ENCODE peak calls at places on chromosomes 6 and 20, in seven cellular contexts. One of them, this sample, is unnamed.

GRCh38 chr6:53982361-53983050 is 128.7 kb upstream of the MLIP start:
- DNase-seq in left lung: no peak
- DNase-seq in mammary epithelial cell: peak; percentile 82
- DNase-seq in brain microvascular endothelial cell: no peak
- DNase-seq in tibial nerve: no peak
- DNase-seq in GM23338: no peak
- DNase-seq in effector memory CD4-positive, alpha-beta T cell: no peak
- DNase-seq in this sample: no peak

GRCh38 chr6:154638369-154638768 is 94.8 kb upstream of the SCAF8 start:
- DNase-seq in effector memory CD4-positive, alpha-beta T cell: no peak
- DNase-seq in mammary epithelial cell: peak; percentile 17
- DNase-seq in tibial nerve: no peak
- DNase-seq in left lung: no peak
- DNase-seq in brain microvascular endothelial cell: peak; percentile 41
- DNase-seq in GM23338: no peak
- DNase-seq in this sample: no peak

GRCh38 chr6:46792635-46793034 is 554 bp upstream of the MEP1A start:
- DNase-seq in tibial nerve: no peak
- DNase-seq in left lung: no peak
- DNase-seq in brain microvascular endothelial cell: no peak
- DNase-seq in effector memory CD4-positive, alpha-beta T cell: no peak
- DNase-seq in mammary epithelial cell: no peak
- DNase-seq in GM23338: no peak
- DNase-seq in this sample: no peak

GRCh38 chr20:18091624-18092023 is 33.9 kb upstream of the OVOL2 start:
- DNase-seq in mammary epithelial cell: no peak
- DNase-seq in left lung: no peak
- DNase-seq in effector memory CD4-positive, alpha-beta T cell: no peak
- DNase-seq in GM23338: no peak
- DNase-seq in tibial nerve: no peak
- DNase-seq in brain microvascular endothelial cell: no peak
- DNase-seq in this sample: no peak

GRCh38 chr6:148027201-148027600 is 315.4 kb upstream of the SASH1 start:
- DNase-seq in left lung: no peak
- DNase-seq in mammary epithelial cell: no peak
- DNase-seq in tibial nerve: no peak
- DNase-seq in GM23338: no peak
- DNase-seq in brain microvascular endothelial cell: no peak
- DNase-seq in effector memory CD4-positive, alpha-beta T cell: no peak
- DNase-seq in this sample: no peak

GRCh38 chr6:144447487-144447886 is 162.4 kb downstream of the UTRN start:
- DNase-seq in GM23338: no peak
- DNase-seq in left lung: no peak
- DNase-seq in tibial nerve: no peak
- DNase-seq in effector memory CD4-positive, alpha-beta T cell: no peak
- DNase-seq in mammary epithelial cell: peak; percentile 43
- DNase-seq in brain microvascular endothelial cell: peak; percentile 42
- DNase-seq in this sample: no peak

GRCh38 chr6:145214570-145214969 is 520.8 kb downstream of the EPM2A start:
- DNase-seq in mammary epithelial cell: peak; percentile 10
- DNase-seq in effector memory CD4-positive, alpha-beta T cell: no peak
- DNase-seq in GM23338: peak; percentile 57
- DNase-seq in left lung: no peak
- DNase-seq in tibial nerve: no peak
- DNase-seq in brain microvascular endothelial cell: peak; percentile 8
- DNase-seq in this sample: no peak

GRCh38 chr6:134077301-134077700 is 24.9 kb upstream of the SLC2A12 start:
- DNase-seq in mammary epithelial cell: no peak
- DNase-seq in tibial nerve: no peak
- DNase-seq in GM23338: no peak
- DNase-seq in effector memory CD4-positive, alpha-beta T cell: no peak
- DNase-seq in brain microvascular endothelial cell: peak; percentile 30
- DNase-seq in left lung: no peak
- DNase-seq in this sample: no peak

GRCh38 chr6:155765275-155766194 is 309.9 kb upstream of the NOX3 start:
- DNase-seq in brain microvascular endothelial cell: peak; percentile 62
- DNase-seq in tibial nerve: no peak
- DNase-seq in left lung: no peak
- DNase-seq in mammary epithelial cell: peak; percentile 19
- DNase-seq in GM23338: no peak
- DNase-seq in effector memory CD4-positive, alpha-beta T cell: no peak
- DNase-seq in this sample: no peak

GRCh38 chr20:48824830-48825550 is 2.8 kb downstream of the PREX1 start:
- DNase-seq in GM23338: no peak
- DNase-seq in left lung: no peak
- DNase-seq in effector memory CD4-positive, alpha-beta T cell: no peak
- DNase-seq in tibial nerve: no peak
- DNase-seq in brain microvascular endothelial cell: no peak
- DNase-seq in mammary epithelial cell: no peak
- DNase-seq in this sample: no peak

GRCh38 chr6:87391334-87391733 is 16.4 kb upstream of the CFAP206 start:
- DNase-seq in effector memory CD4-positive, alpha-beta T cell: no peak
- DNase-seq in tibial nerve: no peak
- DNase-seq in mammary epithelial cell: peak; percentile 34
- DNase-seq in left lung: no peak
- DNase-seq in GM23338: peak; percentile 81
- DNase-seq in brain microvascular endothelial cell: peak; percentile 19
- DNase-seq in this sample: no peak

GRCh38 chr20:16922834-16923233 is 174.7 kb downstream of the OTOR start:
- DNase-seq in tibial nerve: no peak
- DNase-seq in GM23338: no peak
- DNase-seq in brain microvascular endothelial cell: peak; percentile 68
- DNase-seq in left lung: no peak
- DNase-seq in mammary epithelial cell: peak; percentile 52
- DNase-seq in effector memory CD4-positive, alpha-beta T cell: no peak
- DNase-seq in this sample: no peak

GRCh38 chr6:52566201-52566600 is 10.7 kb downstream of the TRAM2 start:
- DNase-seq in brain microvascular endothelial cell: no peak
- DNase-seq in left lung: no peak
- DNase-seq in GM23338: no peak
- DNase-seq in effector memory CD4-positive, alpha-beta T cell: no peak
- DNase-seq in mammary epithelial cell: no peak
- DNase-seq in tibial nerve: no peak
- DNase-seq in this sample: no peak

GRCh38 chr6:151276112-151276745 is 36.5 kb downstream of the AKAP12 start:
- DNase-seq in GM23338: no peak
- DNase-seq in mammary epithelial cell: peak; percentile 57
- DNase-seq in effector memory CD4-positive, alpha-beta T cell: no peak
- DNase-seq in left lung: no peak
- DNase-seq in brain microvascular endothelial cell: peak; percentile 53
- DNase-seq in tibial nerve: no peak
- DNase-seq in this sample: no peak

GRCh38 chr6:43878823-43879495 is 108.9 kb downstream of the VEGFA start:
- DNase-seq in effector memory CD4-positive, alpha-beta T cell: no peak
- DNase-seq in mammary epithelial cell: no peak
- DNase-seq in GM23338: no peak
- DNase-seq in tibial nerve: no peak
- DNase-seq in brain microvascular endothelial cell: no peak
- DNase-seq in left lung: no peak
- DNase-seq in this sample: no peak

GRCh38 chr6:75632247-75632646 is 30.6 kb downstream of the SENP6 start:
- DNase-seq in mammary epithelial cell: no peak
- DNase-seq in tibial nerve: no peak
- DNase-seq in left lung: no peak
- DNase-seq in GM23338: no peak
- DNase-seq in effector memory CD4-positive, alpha-beta T cell: no peak
- DNase-seq in brain microvascular endothelial cell: no peak
- DNase-seq in this sample: no peak

GRCh38 chr6:90227165-90227564 is 69.5 kb downstream of the BACH2 start:
- DNase-seq in effector memory CD4-positive, alpha-beta T cell: no peak
- DNase-seq in left lung: no peak
- DNase-seq in GM23338: no peak
- DNase-seq in tibial nerve: peak; percentile 27
- DNase-seq in brain microvascular endothelial cell: no peak
- DNase-seq in mammary epithelial cell: no peak
- DNase-seq in this sample: no peak

GRCh38 chr6:139364302-139364981 is 10.0 kb downstream of the CITED2 start:
- DNase-seq in mammary epithelial cell: peak; percentile 27
- DNase-seq in GM23338: peak; percentile 83
- DNase-seq in left lung: no peak
- DNase-seq in tibial nerve: no peak
- DNase-seq in effector memory CD4-positive, alpha-beta T cell: no peak
- DNase-seq in brain microvascular endothelial cell: no peak
- DNase-seq in this sample: no peak

GRCh38 chr6:75374913-75375530 is 90.4 kb upstream of the TMEM30A start:
- DNase-seq in brain microvascular endothelial cell: no peak
- DNase-seq in mammary epithelial cell: no peak
- DNase-seq in GM23338: peak; percentile 55
- DNase-seq in tibial nerve: no peak
- DNase-seq in left lung: no peak
- DNase-seq in effector memory CD4-positive, alpha-beta T cell: no peak
- DNase-seq in this sample: no peak

GRCh38 chr6:137848672-137849071 is 18.4 kb upstream of the TNFAIP3 start:
- DNase-seq in mammary epithelial cell: no peak
- DNase-seq in brain microvascular endothelial cell: no peak
- DNase-seq in GM23338: no peak
- DNase-seq in tibial nerve: no peak
- DNase-seq in effector memory CD4-positive, alpha-beta T cell: no peak
- DNase-seq in left lung: no peak
- DNase-seq in this sample: no peak

DNA sequence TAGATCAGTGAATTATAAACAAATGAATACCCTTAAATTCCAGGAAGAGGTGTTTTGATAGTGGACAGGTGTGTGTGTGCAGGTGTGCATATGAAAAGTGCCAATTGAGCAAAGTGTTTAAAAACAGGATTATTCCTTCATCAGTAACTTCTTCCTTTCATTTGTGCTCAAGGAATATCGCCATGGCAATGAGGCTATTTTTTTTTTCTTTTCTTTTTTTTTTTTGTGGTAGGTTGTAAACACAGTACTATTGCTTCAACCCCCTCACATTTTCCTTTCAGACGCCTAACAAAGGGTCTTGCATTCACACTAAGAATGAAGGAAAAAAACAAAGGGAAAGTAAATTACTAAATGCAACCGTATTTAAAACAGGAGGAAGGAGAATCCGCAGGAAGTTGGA is 2.0 kb upstream of the HSPA1B start:
- DNase-seq in brain microvascular endothelial cell: no peak
- DNase-seq in effector memory CD4-positive, alpha-beta T cell: no peak
- DNase-seq in GM23338: peak; percentile 41
- DNase-seq in tibial nerve: no peak
- DNase-seq in left lung: no peak
- DNase-seq in mammary epithelial cell: no peak
- DNase-seq in this sample: no peak
- H3K4me3 ChIP-seq in brain microvascular endothelial cell: no peak overlapping the region
- H3K4me3 ChIP-seq in effector memory CD4-positive, alpha-beta T cell: no peak overlapping the region
- H3K4me3 ChIP-seq in GM23338: peak overlapping the region; percentile 43
- H3K4me3 ChIP-seq in tibial nerve: no peak overlapping the region
- H3K4me3 ChIP-seq in left lung: no peak overlapping the region
- H3K4me3 ChIP-seq in mammary epithelial cell: no peak overlapping the region
- H3K4me3 ChIP-seq in this sample: peak overlapping the region; percentile 44

DNA sequence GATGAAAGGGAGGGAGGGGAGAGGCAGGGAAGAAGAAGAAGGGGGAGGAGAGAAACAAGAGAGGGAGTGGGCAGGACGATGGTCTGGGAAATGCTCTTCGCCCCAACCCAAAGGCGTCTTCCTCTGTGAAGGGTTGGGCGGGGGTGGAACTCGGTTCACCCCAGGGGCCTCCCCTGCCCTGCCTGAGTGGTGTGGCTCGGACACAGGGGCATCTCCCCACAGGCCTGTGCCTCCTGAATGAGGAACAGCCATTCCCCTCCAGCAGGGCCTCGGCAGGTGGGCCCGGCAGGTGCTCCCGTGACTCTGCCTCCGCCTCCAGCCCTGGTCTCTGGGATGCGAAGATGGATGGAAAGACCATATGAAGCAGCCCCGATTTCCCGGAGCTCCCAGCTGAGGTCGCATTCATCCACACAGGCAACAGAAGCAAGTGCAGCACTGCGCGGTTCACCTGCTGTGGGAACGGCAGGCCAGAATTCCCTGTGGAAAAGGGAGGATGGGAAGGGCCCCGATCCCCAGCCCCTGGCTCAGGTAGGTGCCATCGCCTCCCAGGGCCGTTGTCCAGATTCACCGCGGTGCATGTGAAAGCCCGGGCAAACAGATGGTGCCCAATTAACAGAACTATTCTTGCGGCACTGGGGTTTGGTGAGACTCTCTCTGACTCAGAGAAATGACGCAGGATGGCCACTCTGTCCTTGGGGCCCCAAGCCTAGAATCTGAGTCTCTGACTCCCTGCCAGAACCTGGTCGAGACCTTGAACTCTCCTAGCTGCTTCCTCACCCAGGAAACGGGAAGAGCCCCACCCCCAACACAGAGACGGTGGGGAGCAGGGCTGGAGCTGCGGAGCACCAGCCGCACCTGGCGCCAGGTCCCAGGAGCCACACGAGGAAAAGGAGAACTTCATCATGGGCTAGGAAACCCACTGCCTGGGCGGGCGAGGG is 29.5 kb upstream of the RPS6KA2 start:
- DNase-seq in GM23338: peak; percentile 45
- DNase-seq in brain microvascular endothelial cell: no peak
- DNase-seq in left lung: peak; percentile 74
- DNase-seq in tibial nerve: no peak
- DNase-seq in effector memory CD4-positive, alpha-beta T cell: no peak
- DNase-seq in mammary epithelial cell: no peak
- DNase-seq in this sample: peak; percentile 73
- H3K4me3 ChIP-seq in GM23338: peak overlapping the region; percentile 50
- H3K4me3 ChIP-seq in brain microvascular endothelial cell: no peak overlapping the region
- H3K4me3 ChIP-seq in left lung: no peak overlapping the region
- H3K4me3 ChIP-seq in tibial nerve: no peak overlapping the region
- H3K4me3 ChIP-seq in effector memory CD4-positive, alpha-beta T cell: no peak overlapping the region
- H3K4me3 ChIP-seq in mammary epithelial cell: no peak overlapping the region
- H3K4me3 ChIP-seq in this sample: no peak overlapping the region

DNA sequence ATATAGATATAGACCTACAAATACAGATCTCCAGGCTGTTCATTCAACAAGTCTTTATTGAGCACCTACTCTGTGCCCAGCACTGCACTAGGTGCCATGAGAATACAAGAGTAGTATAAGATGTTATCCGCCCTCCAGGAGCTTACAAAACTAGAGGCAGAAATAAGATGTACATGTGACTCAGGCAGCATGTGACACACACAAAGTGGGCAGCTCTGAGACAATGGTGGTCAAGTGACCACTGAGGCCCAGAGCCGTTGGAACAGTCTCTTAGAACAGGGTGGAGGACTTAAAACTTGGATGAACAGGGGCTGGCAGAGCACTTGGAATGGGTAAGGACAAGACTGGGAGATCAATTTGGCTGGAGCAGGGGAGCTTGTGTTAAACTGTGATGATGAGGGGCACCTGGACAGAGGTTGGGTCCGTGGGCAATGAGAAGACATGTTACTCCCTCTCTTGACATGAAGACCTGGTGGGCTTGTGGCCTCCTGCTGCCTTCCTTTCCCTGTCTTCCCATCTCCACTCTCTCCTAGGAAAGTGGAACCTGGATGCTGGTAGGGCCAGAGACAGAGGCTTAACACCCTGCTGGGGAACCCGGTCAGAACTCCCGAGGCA is 21.2 kb downstream of the TRIM15 start:
- DNase-seq in mammary epithelial cell: no peak
- DNase-seq in left lung: no peak
- DNase-seq in effector memory CD4-positive, alpha-beta T cell: no peak
- DNase-seq in GM23338: no peak
- DNase-seq in brain microvascular endothelial cell: no peak
- DNase-seq in tibial nerve: no peak
- DNase-seq in this sample: no peak
- H3K4me3 ChIP-seq in mammary epithelial cell: no peak overlapping the region
- H3K4me3 ChIP-seq in left lung: no peak overlapping the region
- H3K4me3 ChIP-seq in effector memory CD4-positive, alpha-beta T cell: no peak overlapping the region
- H3K4me3 ChIP-seq in GM23338: no peak overlapping the region
- H3K4me3 ChIP-seq in brain microvascular endothelial cell: no peak overlapping the region
- H3K4me3 ChIP-seq in tibial nerve: no peak overlapping the region
- H3K4me3 ChIP-seq in this sample: no peak overlapping the region

DNA sequence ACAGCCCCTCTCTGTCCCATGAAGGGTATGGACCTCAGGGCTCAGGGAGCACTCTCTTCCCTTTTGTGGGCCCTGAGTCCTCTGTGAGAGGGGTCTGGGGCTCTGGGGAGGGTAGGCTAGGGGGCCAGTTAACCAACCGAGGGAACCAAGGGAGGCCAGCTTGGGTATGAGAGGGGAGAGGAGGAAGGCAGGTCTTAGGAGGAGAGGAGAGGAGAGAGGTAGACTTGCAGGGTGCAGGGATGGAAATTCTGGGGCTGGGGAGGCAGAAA is 720 bp downstream of the DUSP15 start:
- DNase-seq in GM23338: no peak
- DNase-seq in brain microvascular endothelial cell: no peak
- DNase-seq in effector memory CD4-positive, alpha-beta T cell: no peak
- DNase-seq in tibial nerve: no peak
- DNase-seq in mammary epithelial cell: no peak
- DNase-seq in left lung: no peak
- DNase-seq in this sample: no peak
- H3K4me3 ChIP-seq in GM23338: peak overlapping the region; percentile 95
- H3K4me3 ChIP-seq in brain microvascular endothelial cell: no peak overlapping the region
- H3K4me3 ChIP-seq in effector memory CD4-positive, alpha-beta T cell: no peak overlapping the region
- H3K4me3 ChIP-seq in tibial nerve: peak overlapping the region; percentile 57
- H3K4me3 ChIP-seq in mammary epithelial cell: peak overlapping the region; percentile 47
- H3K4me3 ChIP-seq in left lung: peak overlapping the region; percentile 45
- H3K4me3 ChIP-seq in this sample: peak overlapping the region; percentile 78